ENCODE peak calls at places on chromosome 10, in eight cellular contexts. Q, N, T, J, S, Y, L and M are unnamed samples. For H3K27me3, the result is how much of the 10 kb centered on the place peaks cover.

GRCh38 chr10:110609592-110609991 is 34.5 kb upstream of the RBM20 start:
- DNase-seq in J (peak), Q (no peak), T (no peak), L (no peak), S (peak), N (no peak), Y (peak), M (no peak)

GRCh38 chr10:91880310-91880709 is 29.0 kb downstream of the FGFBP3 start:
- DNase-seq in Y (no peak), S (peak), J (no peak), T (no peak), Q (peak), N (no peak), L (no peak), M (no peak)

GRCh38 chr10:128539784-128540759 is 413.8 kb upstream of the MKI67 start:
- DNase-seq in N (no peak), L (no peak), T (no peak), S (no peak), J (no peak), Q (no peak), Y (no peak), M (peak)

GRCh38 chr10:78349165-78349516 is 315.5 kb downstream of the RPS24 start:
- DNase-seq in L (no peak), N (no peak), S (no peak), Y (no peak), T (no peak), J (peak), Q (no peak), M (no peak)

GRCh38 chr10:35058134-35058533 is 32.0 kb downstream of the CUL2 start:
- DNase-seq in J (no peak), T (no peak), Q (peak), Y (no peak), N (peak), S (peak), L (no peak), M (no peak)

GRCh38 chr10:121449457-121450045 is 148.7 kb downstream of the FGFR2 start:
- DNase-seq in T (no peak), N (no peak), J (no peak), Y (no peak), S (no peak), Q (no peak), L (no peak), M (no peak)

GRCh38 chr10:121351533-121351932 is 246.7 kb downstream of the FGFR2 start:
- DNase-seq in L (no peak), Q (no peak), Y (no peak), T (no peak), J (no peak), N (no peak), S (no peak), M (no peak)

GRCh38 chr10:107081644-107082043 is 82.9 kb downstream of the SORCS1 start:
- DNase-seq in J (no peak), Y (no peak), Q (no peak), L (no peak), S (no peak), N (no peak), T (no peak), M (no peak)

GRCh38 chr10:125118701-125119100 is 41.7 kb downstream of the CTBP2 start:
- DNase-seq in Y (no peak), S (no peak), J (peak), Q (no peak), L (no peak), T (no peak), N (no peak), M (no peak)

GRCh38 chr10:114874827-114875541 is 53.4 kb downstream of the FHIP2A start:
- DNase-seq in T (peak), L (no peak), N (no peak), S (no peak), Q (no peak), Y (no peak), J (no peak), M (peak)

GRCh38 chr10:52488606-52489485 is 174.8 kb downstream of the DKK1 start:
- DNase-seq in T (no peak), Q (no peak), L (no peak), S (peak), Y (no peak), N (no peak), J (no peak), M (peak)

GRCh38 chr10:107727762-107728317 is 563.3 kb upstream of the SORCS1 start:
- DNase-seq in Q (no peak), J (no peak), Y (no peak), L (no peak), N (no peak), T (no peak), S (peak), M (no peak)

GRCh38 chr10:76149182-76149581 is 717.8 kb downstream of the LRMDA start:
- DNase-seq in Y (no peak), N (no peak), S (no peak), J (no peak), L (no peak), T (no peak), Q (no peak), M (no peak)

GRCh38 chr10:113666682-113667252 is 2.9 kb upstream of the NRAP start:
- DNase-seq in L (no peak), N (no peak), T (peak), S (no peak), Q (no peak), Y (no peak), J (no peak), M (no peak)

GRCh38 chr10:20232079-20232478 is 415.8 kb downstream of the PLXDC2 start:
- DNase-seq in N (no peak), Y (no peak), J (no peak), Q (no peak), S (no peak), L (no peak), T (no peak), M (no peak)

GRCh38 chr10:124176309-124177179 is 83.1 kb upstream of the CHST15 start:
- DNase-seq in L (no peak), Q (no peak), N (no peak), T (no peak), S (no peak), J (no peak), Y (no peak), M (peak)

GRCh38 chr10:69160809-69161225 is 19.2 kb upstream of the SUPV3L1 start:
- DNase-seq in Q (peak), S (peak), Y (no peak), L (no peak), N (no peak), T (no peak), J (no peak), M (no peak)

GRCh38 chr10:12594448-12594944 is 245.1 kb downstream of the CAMK1D start:
- DNase-seq in J (no peak), Q (no peak), S (no peak), Y (no peak), N (no peak), T (no peak), L (peak), M (no peak)

GRCh38 chr10:23432161-23432560 is 6.7 kb upstream of the OTUD1 start:
- DNase-seq in Y (no peak), J (no peak), N (no peak), S (peak), Q (peak), L (no peak), T (no peak), M (no peak)

GRCh38 chr10:56823849-56824248 is 462.8 kb upstream of the ZWINT start:
- DNase-seq in Q (no peak), S (peak), L (no peak), J (no peak), Y (no peak), N (no peak), T (peak), M (no peak)

GRCh38 chr10:77629775-77630565 is 7.6 kb downstream of the KCNMA1 start:
- DNase-seq in Y (no peak), Q (no peak), L (no peak), J (no peak), T (no peak), S (peak), N (no peak), M (peak)

GRCh38 chr10:6228010-6228511 is 25.3 kb downstream of the PFKFB3 start:
- DNase-seq in L (no peak), Q (no peak), J (no peak), T (no peak), N (no peak), Y (no peak), S (peak), M (peak)

GRCh38 chr10:101778781-101779543 is 3.0 kb upstream of the FGF8 start:
- DNase-seq in Y (no peak), N (no peak), Q (no peak), T (peak), J (peak), L (no peak), S (no peak), M (peak)

GRCh38 chr10:100482181-100482833 is 19.5 kb downstream of the WNT8B start:
- DNase-seq in S (peak), T (peak), J (peak), Q (no peak), N (peak), Y (peak), L (peak), M (peak)

GRCh38 chr10:72932259-72933015 is 22.2 kb downstream of the PLA2G12B start:
- DNase-seq in Y (no peak), Q (no peak), N (no peak), J (no peak), L (no peak), T (no peak), S (no peak), M (no peak)

GRCh38 chr10:24701447-24701846 is 22.2 kb downstream of the ARHGAP21 start:
- DNase-seq in S (no peak), T (peak), Y (no peak), L (no peak), J (no peak), N (no peak), Q (no peak), M (no peak)

GRCh38 chr10:119896061-119896655 is 3.6 kb downstream of the SEC23IP start:
- DNase-seq in T (no peak), J (no peak), S (peak), Y (no peak), L (no peak), N (peak), Q (no peak), M (peak)

DNA sequence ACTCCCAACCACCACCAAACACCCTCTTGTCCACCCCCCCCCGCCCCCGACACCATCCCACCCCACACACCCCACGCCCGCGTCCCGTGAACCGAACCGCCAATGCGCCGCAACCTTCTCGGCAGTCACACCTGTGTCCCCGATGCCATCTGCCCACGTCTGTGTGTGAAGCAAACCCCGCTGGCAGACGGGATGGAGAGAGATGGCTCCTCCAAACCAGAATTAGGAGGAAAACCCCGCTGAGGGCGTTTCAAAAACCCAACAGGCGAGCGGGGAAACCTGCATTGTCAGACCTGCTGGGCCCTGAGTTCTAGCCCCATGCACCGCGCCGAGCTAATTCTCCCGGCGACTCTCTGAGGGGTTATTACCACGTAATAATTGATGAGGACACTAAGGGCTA is 28.6 kb upstream of the KCNK18 start:
- DNase-seq in J (no peak), N (no peak), T (no peak), Q (no peak), Y (no peak), S (no peak), L (no peak), M (no peak)
- H3K27me3 ChIP-seq in J (half or more), N (half or more), T (under half), Q (under half), Y (under half), S (half or more), L (half or more), M (half or more)

GRCh38 chr10:30186371-30186875 is 127.0 kb upstream of the JCAD start:
- DNase-seq in N (no peak), Q (peak), J (no peak), T (no peak), S (no peak), Y (no peak), L (no peak), M (no peak)
- H3K4me3 ChIP-seq in N (no peak), Q (peak), J (no peak), T (no peak), S (no peak), Y (peak), L (no peak), M (no peak)

DNA sequence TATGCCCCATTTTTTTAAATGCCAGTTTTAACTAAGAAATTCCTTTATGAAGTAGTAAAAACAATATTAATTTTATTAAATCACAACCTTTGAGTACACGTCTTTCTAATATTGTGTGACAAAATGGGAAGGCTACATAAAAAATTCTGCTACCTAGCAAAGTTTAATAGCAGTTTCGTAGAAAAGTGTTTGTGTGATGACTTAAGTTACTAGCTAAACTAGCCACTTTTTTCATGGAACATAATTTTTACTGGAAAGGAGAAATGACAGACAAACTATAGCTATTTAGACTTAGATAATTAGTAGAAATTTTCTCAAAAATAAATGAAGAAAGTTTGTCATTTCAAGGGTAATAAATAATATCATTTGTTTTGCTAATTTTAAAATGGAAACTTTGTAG is 153.1 kb downstream of the GPAM start:
- DNase-seq in L (no peak), Q (no peak), J (no peak), Y (no peak), T (no peak), N (no peak), S (no peak), M (no peak)
- TF ChIP-seq CTCF in L (no peak), Q (no peak), J (no peak), Y (no peak), T (no peak), N (no peak), S (no peak), M (no peak)

GRCh38 chr10:46283217-46283944 is 3.4 kb upstream of the ANTXRL start:
- DNase-seq in J (no peak), S (no peak), N (no peak), Q (no peak), L (no peak), T (no peak), Y (no peak), M (no peak)

GRCh38 chr10:46285966-46286620 is 704 bp upstream of the ANTXRL start:
- DNase-seq in N (no peak), T (no peak), L (no peak), S (no peak), Q (no peak), Y (no peak), J (peak), M (no peak)

GRCh38 chr10:46285300-46285699 is 1.5 kb upstream of the ANTXRL start:
- DNase-seq in L (no peak), Q (no peak), S (no peak), T (no peak), Y (no peak), N (no peak), J (peak), M (no peak)

GRCh38 chr10:46283945-46284285 is 2.9 kb upstream of the ANTXRL start:
- DNase-seq in T (no peak), N (no peak), S (no peak), Y (no peak), Q (no peak), J (no peak), L (no peak), M (no peak)

GRCh38 chr10:46284286-46285229 is 2.2 kb upstream of the ANTXRL start:
- DNase-seq in Q (peak), T (peak), L (peak), N (no peak), S (peak), Y (peak), J (peak), M (peak)
- H3K27me3 ChIP-seq in Q (under half), T (under half), L (under half), N (under half), S (under half), Y (under half), J (under half), M (under half)

DNA sequence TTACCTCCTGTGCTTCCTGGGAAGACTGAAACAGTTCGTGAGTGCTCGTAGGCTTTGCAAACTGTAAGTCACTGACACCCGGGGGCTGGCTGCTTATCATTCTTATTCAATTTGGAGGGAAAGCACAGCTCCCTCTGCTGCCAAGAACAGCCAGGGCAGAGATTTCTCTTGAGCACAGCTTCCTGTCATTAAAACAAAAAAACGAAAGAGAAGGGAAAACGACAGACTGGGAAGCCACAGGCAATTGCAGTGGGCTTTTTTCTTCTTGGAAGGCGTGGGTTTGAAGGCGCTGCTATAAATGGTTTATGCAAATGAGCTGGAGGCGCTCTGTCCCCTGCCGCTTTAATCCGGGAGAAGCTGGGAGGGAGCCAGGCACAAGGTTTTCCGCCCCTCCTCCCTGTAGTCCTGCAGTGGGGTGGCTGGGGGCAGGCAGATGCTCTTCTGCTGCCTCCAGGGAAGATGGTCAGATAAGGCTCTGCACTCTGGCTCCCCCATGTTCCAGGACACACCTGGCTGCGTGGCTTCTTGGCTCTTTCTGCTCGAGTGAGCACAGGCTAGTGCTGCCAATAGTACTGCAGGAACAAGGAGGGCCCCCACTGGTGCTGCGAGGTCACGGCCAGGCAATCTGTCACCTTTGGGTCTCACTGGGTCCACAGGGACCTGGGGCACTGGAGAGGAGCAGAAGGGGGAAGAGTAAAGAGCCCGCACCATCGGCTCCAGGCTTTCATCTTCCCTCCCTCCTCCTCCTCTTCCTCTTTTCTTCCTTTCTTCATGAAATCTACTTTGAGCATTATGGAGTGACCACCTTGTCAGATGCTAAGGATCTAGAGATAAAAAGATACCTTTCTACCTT is 49.5 kb downstream of the NEURL1 start:
- DNase-seq in Y (peak), S (peak), J (no peak), Q (no peak), N (no peak), T (peak), L (peak), M (peak)
- H3K4me3 ChIP-seq in Y (peak), S (peak), J (no peak), Q (no peak), N (peak), T (peak), L (peak), M (peak)

GRCh38 chr10:17617031-17617911 is at the start of gene HACD1:
- DNase-seq in T (peak), S (peak), Q (peak), N (peak), L (peak), J (peak), Y (peak), M (peak)
- TF ChIP-seq CTCF in T (peak), S (peak), Q (no peak), N (peak), L (no peak), J (no peak), Y (no peak), M (peak)

GRCh38 chr10:14481014-14481413 is 150.3 kb upstream of the FRMD4A start:
- DNase-seq in S (no peak), N (no peak), L (no peak), T (no peak), J (no peak), Q (no peak), Y (no peak), M (no peak)

GRCh38 chr10:14485986-14486385 is 155.3 kb upstream of the FRMD4A start:
- DNase-seq in Q (no peak), N (no peak), S (no peak), L (no peak), Y (no peak), J (no peak), T (no peak), M (no peak)

GRCh38 chr10:14481752-14482151 is 151.0 kb upstream of the FRMD4A start:
- DNase-seq in Q (no peak), L (no peak), T (no peak), S (no peak), N (no peak), J (no peak), Y (no peak), M (no peak)

GRCh38 chr10:14486777-14487510 is 156.2 kb upstream of the FRMD4A start:
- DNase-seq in T (no peak), N (peak), Q (no peak), Y (no peak), L (no peak), S (no peak), J (no peak), M (no peak)

GRCh38 chr10:14483417-14483816 is 152.7 kb upstream of the FRMD4A start:
- DNase-seq in Y (no peak), Q (no peak), T (no peak), N (no peak), J (no peak), L (no peak), S (no peak), M (no peak)
- H3K27me3 ChIP-seq in Y (half or more), Q (under half), T (under half), N (under half), J (under half), L (under half), S (under half), M (under half)

DNA sequence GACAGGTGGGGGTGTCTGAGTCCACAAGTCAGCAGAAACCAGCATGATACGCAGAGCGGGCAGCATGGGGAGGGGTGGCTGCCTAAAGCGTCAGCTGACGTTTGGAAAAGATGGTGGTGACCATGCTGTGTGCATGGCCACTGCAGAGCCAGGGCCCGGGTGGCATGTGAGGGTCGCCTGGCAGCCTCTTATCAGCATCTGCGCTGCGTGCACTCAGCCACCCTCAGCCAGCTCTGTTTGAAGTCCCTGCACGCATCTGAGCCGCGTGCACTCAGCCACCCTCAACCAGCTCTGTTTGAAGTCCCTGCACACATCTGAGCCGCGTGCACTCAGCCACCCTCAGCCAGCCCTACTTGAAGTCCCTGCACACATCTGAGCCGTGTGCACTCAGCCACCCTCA is 61.5 kb downstream of the WDR37 start:
- DNase-seq in Q (no peak), T (no peak), L (no peak), J (no peak), Y (no peak), N (no peak), S (no peak), M (no peak)
- H3K4me3 ChIP-seq in Q (no peak), T (no peak), L (no peak), J (no peak), Y (no peak), N (no peak), S (no peak), M (no peak)

GRCh38 chr10:123154092-123154942 is at the start of gene BUB3:
- DNase-seq in J (peak), Q (peak), S (peak), L (peak), T (peak), Y (peak), N (peak), M (peak)
- TF ChIP-seq CTCF in J (peak), Q (no peak), S (no peak), L (no peak), T (no peak), Y (no peak), N (peak), M (no peak)